ENCODE peak calls at places on chromosomes 11 and 22, in nine cellular contexts. M is HFFc6; F is activated naive CD4-positive, alpha-beta T cell treated with Interleukin-2 at 50 U/mL for 16 hours; P is HTR-8/SVneo; W is T-helper 1 cell; E is activated T-cell treated with anti-CD3 and anti-CD28 coated beads for 1 hour; B is stimulated activated CD4-positive, alpha-beta T cell treated with anti-CD3 and anti-CD28 coated beads, Interleukin-1b, Interleukin-23, amount 100 ng/mL, for 1 hour; O is SJCRH30; T is HT-29. R is an unnamed sample.

GRCh38 chr11:44774131-44774530 is 47.4 kb downstream of the TSPAN18 start:
- DNase-seq in F (no peak), E (no peak), W (no peak), B (no peak), P (no peak), M (no peak), T (no peak), O (peak), R (no peak)

GRCh38 chr22:36055376-36056310 is 27.0 kb upstream of the RBFOX2 start:
- DNase-seq in W (no peak), M (no peak), B (no peak), O (peak), T (no peak), E (no peak), F (no peak), P (no peak), R (no peak)

GRCh38 chr11:114774599-114775365 is 96.5 kb downstream of the NXPE2 start:
- DNase-seq in P (peak), T (peak), W (no peak), B (no peak), M (no peak), E (no peak), O (peak), F (no peak), R (no peak)

GRCh38 chr11:94537051-94537600 is 6.6 kb upstream of the FUT4 start:
- DNase-seq in B (no peak), E (no peak), P (no peak), M (peak), W (no peak), F (no peak), O (peak), T (peak), R (no peak)

GRCh38 chr11:129023968-129024676 is 81.5 kb upstream of the TP53AIP1 start:
- DNase-seq in B (no peak), W (no peak), F (peak), O (peak), T (peak), P (no peak), E (no peak), M (no peak), R (no peak)

GRCh38 chr22:42891008-42891407 is 33.9 kb upstream of the ARFGAP3 start:
- DNase-seq in M (no peak), O (no peak), P (no peak), F (no peak), W (no peak), E (no peak), T (no peak), B (no peak), R (no peak)

GRCh38 chr11:58641326-58641725 is 18.9 kb downstream of the CNTF start:
- DNase-seq in E (no peak), T (no peak), O (no peak), M (no peak), P (no peak), F (no peak), B (no peak), W (no peak), R (no peak)

GRCh38 chr11:6979365-6979764 is 40.8 kb downstream of the ZNF214 start:
- DNase-seq in P (no peak), T (no peak), M (peak), B (no peak), F (no peak), E (no peak), W (no peak), O (no peak), R (no peak)

GRCh38 chr11:58133329-58134076 is 8.2 kb upstream of the OR9I1 start:
- DNase-seq in P (no peak), B (no peak), E (no peak), T (no peak), W (no peak), O (no peak), F (no peak), M (no peak), R (no peak)

GRCh38 chr22:46789992-46790391 is 27.5 kb downstream of the TBC1D22A start:
- DNase-seq in O (no peak), T (no peak), F (no peak), P (no peak), W (no peak), E (no peak), B (no peak), M (no peak), R (no peak)

GRCh38 chr11:1398506-1399235 is 8.9 kb downstream of the BRSK2 start:
- DNase-seq in M (no peak), B (no peak), W (no peak), E (no peak), O (no peak), P (no peak), T (no peak), F (no peak), R (no peak)